ENCODE peak calls at places on chromosomes 13 and 19, in nine cellular contexts. One of them, this sample, is unnamed.

GRCh38 chr13:64723735-64724134 is 2506.4 kb downstream of the PCDH9 start:
- DNase-seq in left ventricle myocardium inferior: no peak
- DNase-seq in PC-3: peak
- DNase-seq in transverse colon: no peak
- DNase-seq in right atrium auricular region: no peak
- DNase-seq in thyroid gland: no peak
- DNase-seq in sigmoid colon: no peak
- DNase-seq in lower lobe of right lung: no peak
- DNase-seq in ovary: no peak
- DNase-seq in this sample: no peak

GRCh38 chr13:37306778-37307544 is 201.5 kb upstream of the CSNK1A1L start:
- DNase-seq in transverse colon: no peak
- DNase-seq in left ventricle myocardium inferior: no peak
- DNase-seq in thyroid gland: no peak
- DNase-seq in PC-3: peak
- DNase-seq in sigmoid colon: no peak
- DNase-seq in lower lobe of right lung: no peak
- DNase-seq in ovary: no peak
- DNase-seq in right atrium auricular region: no peak
- DNase-seq in this sample: no peak

GRCh38 chr19:54414156-54414555 is 1.1 kb upstream of the TTYH1 start:
- DNase-seq in lower lobe of right lung: no peak
- DNase-seq in left ventricle myocardium inferior: no peak
- DNase-seq in transverse colon: no peak
- DNase-seq in sigmoid colon: no peak
- DNase-seq in right atrium auricular region: no peak
- DNase-seq in PC-3: no peak
- DNase-seq in thyroid gland: no peak
- DNase-seq in ovary: no peak
- DNase-seq in this sample: no peak

GRCh38 chr13:75512253-75512652 is 25.4 kb downstream of the COMMD6 start:
- DNase-seq in ovary: no peak
- DNase-seq in transverse colon: no peak
- DNase-seq in left ventricle myocardium inferior: no peak
- DNase-seq in sigmoid colon: no peak
- DNase-seq in PC-3: no peak
- DNase-seq in thyroid gland: no peak
- DNase-seq in lower lobe of right lung: no peak
- DNase-seq in right atrium auricular region: no peak
- DNase-seq in this sample: no peak

GRCh38 chr19:33063356-33064116 is 1.2 kb downstream of the RHPN2 start:
- DNase-seq in thyroid gland: peak
- DNase-seq in left ventricle myocardium inferior: no peak
- DNase-seq in sigmoid colon: no peak
- DNase-seq in transverse colon: peak
- DNase-seq in lower lobe of right lung: peak
- DNase-seq in right atrium auricular region: no peak
- DNase-seq in PC-3: peak
- DNase-seq in ovary: peak
- DNase-seq in this sample: no peak

GRCh38 chr13:82719987-82720386 is 1162.3 kb downstream of the SLITRK1 start:
- DNase-seq in transverse colon: no peak
- DNase-seq in left ventricle myocardium inferior: no peak
- DNase-seq in PC-3: no peak
- DNase-seq in right atrium auricular region: no peak
- DNase-seq in thyroid gland: no peak
- DNase-seq in ovary: no peak
- DNase-seq in lower lobe of right lung: no peak
- DNase-seq in sigmoid colon: no peak
- DNase-seq in this sample: no peak

GRCh38 chr13:67134322-67135129 is 95.6 kb downstream of the PCDH9 start:
- DNase-seq in ovary: no peak
- DNase-seq in thyroid gland: no peak
- DNase-seq in left ventricle myocardium inferior: no peak
- DNase-seq in lower lobe of right lung: no peak
- DNase-seq in right atrium auricular region: no peak
- DNase-seq in PC-3: no peak
- DNase-seq in sigmoid colon: no peak
- DNase-seq in transverse colon: no peak
- DNase-seq in this sample: no peak

GRCh38 chr19:6730153-6730804 is 7.1 kb downstream of the GPR108 start:
- DNase-seq in right atrium auricular region: no peak
- DNase-seq in left ventricle myocardium inferior: no peak
- DNase-seq in transverse colon: peak
- DNase-seq in lower lobe of right lung: peak
- DNase-seq in PC-3: no peak
- DNase-seq in thyroid gland: peak
- DNase-seq in sigmoid colon: peak
- DNase-seq in ovary: peak
- DNase-seq in this sample: peak

GRCh38 chr13:89688908-89689307 is 1658.6 kb upstream of the MIR17HG start:
- DNase-seq in sigmoid colon: no peak
- DNase-seq in lower lobe of right lung: no peak
- DNase-seq in transverse colon: no peak
- DNase-seq in right atrium auricular region: no peak
- DNase-seq in PC-3: no peak
- DNase-seq in left ventricle myocardium inferior: peak
- DNase-seq in thyroid gland: peak
- DNase-seq in ovary: no peak
- DNase-seq in this sample: no peak

GRCh38 chr13:27250833-27251165 is 559 bp upstream of the RPL21 start:
- DNase-seq in left ventricle myocardium inferior: no peak
- DNase-seq in lower lobe of right lung: no peak
- DNase-seq in ovary: no peak
- DNase-seq in sigmoid colon: no peak
- DNase-seq in thyroid gland: no peak
- DNase-seq in transverse colon: no peak
- DNase-seq in right atrium auricular region: no peak
- DNase-seq in PC-3: no peak
- DNase-seq in this sample: no peak

GRCh38 chr19:16587031-16588023 is 15.1 kb upstream of the SLC35E1 start:
- DNase-seq in PC-3: no peak
- DNase-seq in right atrium auricular region: no peak
- DNase-seq in transverse colon: peak
- DNase-seq in thyroid gland: peak
- DNase-seq in ovary: no peak
- DNase-seq in lower lobe of right lung: peak
- DNase-seq in left ventricle myocardium inferior: no peak
- DNase-seq in sigmoid colon: no peak
- DNase-seq in this sample: peak
- H3K4me3 ChIP-seq in PC-3: no peak
- H3K4me3 ChIP-seq in right atrium auricular region: no peak
- H3K4me3 ChIP-seq in transverse colon: no peak
- H3K4me3 ChIP-seq in thyroid gland: no peak
- H3K4me3 ChIP-seq in ovary: peak
- H3K4me3 ChIP-seq in lower lobe of right lung: peak
- H3K4me3 ChIP-seq in left ventricle myocardium inferior: peak
- H3K4me3 ChIP-seq in sigmoid colon: peak
- H3K4me3 ChIP-seq in this sample: peak

DNA sequence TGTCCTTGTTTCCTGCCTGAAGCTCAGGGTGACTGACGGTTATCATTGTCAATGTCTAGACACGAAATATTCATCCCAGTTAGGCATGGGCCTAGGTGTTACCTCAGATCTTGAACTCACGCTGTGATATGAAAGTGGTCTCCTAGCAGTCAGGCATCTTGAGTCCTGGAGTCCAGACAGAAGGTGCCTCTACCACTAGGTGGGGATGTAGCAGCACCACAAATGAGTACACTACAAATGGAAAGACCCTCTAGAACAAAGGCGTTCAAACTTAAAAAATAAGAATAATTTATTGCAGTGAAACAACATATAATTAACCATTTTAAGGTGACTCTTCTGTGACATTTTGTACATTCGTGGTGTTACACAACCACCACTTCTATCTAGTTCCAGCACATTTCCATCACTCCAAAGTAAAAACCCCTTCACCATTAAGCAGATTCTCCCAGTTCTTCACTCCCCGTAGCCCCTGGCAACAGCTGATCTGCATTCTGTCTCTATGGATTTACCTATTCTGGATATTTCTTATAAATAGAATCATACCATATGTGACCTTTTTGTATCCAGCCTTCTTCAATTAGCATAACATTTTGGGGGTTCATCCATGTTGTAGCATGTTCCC is 11.9 kb upstream of the FRY start:
- DNase-seq in sigmoid colon: no peak
- DNase-seq in ovary: peak
- DNase-seq in thyroid gland: peak
- DNase-seq in transverse colon: peak
- DNase-seq in lower lobe of right lung: no peak
- DNase-seq in PC-3: peak
- DNase-seq in left ventricle myocardium inferior: no peak
- DNase-seq in right atrium auricular region: no peak
- DNase-seq in this sample: no peak
- TF ChIP-seq CTCF in sigmoid colon: peak
- TF ChIP-seq CTCF in ovary: peak
- TF ChIP-seq CTCF in thyroid gland: peak
- TF ChIP-seq CTCF in transverse colon: peak
- TF ChIP-seq CTCF in lower lobe of right lung: peak
- TF ChIP-seq CTCF in PC-3: peak
- TF ChIP-seq CTCF in left ventricle myocardium inferior: peak
- TF ChIP-seq CTCF in right atrium auricular region: peak
- TF ChIP-seq CTCF in this sample: peak

GRCh38 chr13:97272526-97272925 is 50.4 kb downstream of the MBNL2 start:
- DNase-seq in PC-3: no peak
- DNase-seq in right atrium auricular region: no peak
- DNase-seq in ovary: no peak
- DNase-seq in thyroid gland: no peak
- DNase-seq in lower lobe of right lung: no peak
- DNase-seq in transverse colon: no peak
- DNase-seq in left ventricle myocardium inferior: no peak
- DNase-seq in sigmoid colon: no peak
- DNase-seq in this sample: no peak
- H3K27ac ChIP-seq in PC-3: peak
- H3K27ac ChIP-seq in right atrium auricular region: no peak
- H3K27ac ChIP-seq in ovary: no peak
- H3K27ac ChIP-seq in thyroid gland: no peak
- H3K27ac ChIP-seq in lower lobe of right lung: no peak
- H3K27ac ChIP-seq in transverse colon: peak
- H3K27ac ChIP-seq in left ventricle myocardium inferior: no peak
- H3K27ac ChIP-seq in sigmoid colon: peak
- H3K27ac ChIP-seq in this sample: no peak

GRCh38 chr13:98174995-98175394 is 2.1 kb downstream of the RNF113B start:
- DNase-seq in ovary: no peak
- DNase-seq in lower lobe of right lung: no peak
- DNase-seq in sigmoid colon: no peak
- DNase-seq in left ventricle myocardium inferior: no peak
- DNase-seq in transverse colon: no peak
- DNase-seq in thyroid gland: no peak
- DNase-seq in right atrium auricular region: no peak
- DNase-seq in PC-3: no peak
- DNase-seq in this sample: no peak
- H3K4me3 ChIP-seq in ovary: no peak
- H3K4me3 ChIP-seq in lower lobe of right lung: no peak
- H3K4me3 ChIP-seq in sigmoid colon: no peak
- H3K4me3 ChIP-seq in left ventricle myocardium inferior: no peak
- H3K4me3 ChIP-seq in transverse colon: no peak
- H3K4me3 ChIP-seq in thyroid gland: no peak
- H3K4me3 ChIP-seq in right atrium auricular region: no peak
- H3K4me3 ChIP-seq in PC-3: no peak
- H3K4me3 ChIP-seq in this sample: no peak

DNA sequence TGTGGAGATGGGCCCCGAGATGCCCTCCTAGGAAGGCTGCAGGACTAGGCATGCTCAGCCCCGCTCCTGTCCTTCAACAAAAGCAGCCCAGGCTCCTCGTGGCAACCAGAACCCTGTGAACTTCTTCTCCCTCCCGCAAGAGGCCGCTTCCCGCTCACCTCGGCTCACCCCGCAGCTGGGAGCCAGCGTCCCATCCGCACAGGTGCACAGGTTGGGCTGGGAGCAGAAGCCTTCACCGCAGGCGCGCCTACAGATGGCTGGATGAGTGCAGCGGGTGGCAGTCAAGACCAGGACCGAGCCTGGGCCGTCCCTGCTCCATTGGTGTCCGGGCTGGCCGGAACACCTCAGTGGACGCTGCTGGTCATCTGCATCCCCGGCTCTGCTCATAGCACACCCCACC is 3.4 kb downstream of the FBN3 start:
- DNase-seq in PC-3: peak
- DNase-seq in ovary: no peak
- DNase-seq in right atrium auricular region: no peak
- DNase-seq in lower lobe of right lung: no peak
- DNase-seq in transverse colon: no peak
- DNase-seq in thyroid gland: peak
- DNase-seq in left ventricle myocardium inferior: no peak
- DNase-seq in sigmoid colon: no peak
- DNase-seq in this sample: no peak
- TF ChIP-seq CTCF in PC-3: peak
- TF ChIP-seq CTCF in ovary: no peak
- TF ChIP-seq CTCF in right atrium auricular region: no peak
- TF ChIP-seq CTCF in lower lobe of right lung: no peak
- TF ChIP-seq CTCF in transverse colon: no peak
- TF ChIP-seq CTCF in thyroid gland: no peak
- TF ChIP-seq CTCF in left ventricle myocardium inferior: no peak
- TF ChIP-seq CTCF in sigmoid colon: no peak
- TF ChIP-seq CTCF in this sample: no peak

GRCh38 chr19:47155141-47155540 is 24.5 kb downstream of the SAE1 start:
- DNase-seq in right atrium auricular region: no peak
- DNase-seq in lower lobe of right lung: no peak
- DNase-seq in left ventricle myocardium inferior: peak
- DNase-seq in PC-3: no peak
- DNase-seq in ovary: no peak
- DNase-seq in transverse colon: peak
- DNase-seq in thyroid gland: no peak
- DNase-seq in sigmoid colon: peak
- DNase-seq in this sample: no peak
- H3K27ac ChIP-seq in right atrium auricular region: no peak
- H3K27ac ChIP-seq in lower lobe of right lung: peak
- H3K27ac ChIP-seq in left ventricle myocardium inferior: peak
- H3K27ac ChIP-seq in PC-3: no peak
- H3K27ac ChIP-seq in ovary: no peak
- H3K27ac ChIP-seq in transverse colon: peak
- H3K27ac ChIP-seq in thyroid gland: peak
- H3K27ac ChIP-seq in sigmoid colon: peak
- H3K27ac ChIP-seq in this sample: no peak

DNA sequence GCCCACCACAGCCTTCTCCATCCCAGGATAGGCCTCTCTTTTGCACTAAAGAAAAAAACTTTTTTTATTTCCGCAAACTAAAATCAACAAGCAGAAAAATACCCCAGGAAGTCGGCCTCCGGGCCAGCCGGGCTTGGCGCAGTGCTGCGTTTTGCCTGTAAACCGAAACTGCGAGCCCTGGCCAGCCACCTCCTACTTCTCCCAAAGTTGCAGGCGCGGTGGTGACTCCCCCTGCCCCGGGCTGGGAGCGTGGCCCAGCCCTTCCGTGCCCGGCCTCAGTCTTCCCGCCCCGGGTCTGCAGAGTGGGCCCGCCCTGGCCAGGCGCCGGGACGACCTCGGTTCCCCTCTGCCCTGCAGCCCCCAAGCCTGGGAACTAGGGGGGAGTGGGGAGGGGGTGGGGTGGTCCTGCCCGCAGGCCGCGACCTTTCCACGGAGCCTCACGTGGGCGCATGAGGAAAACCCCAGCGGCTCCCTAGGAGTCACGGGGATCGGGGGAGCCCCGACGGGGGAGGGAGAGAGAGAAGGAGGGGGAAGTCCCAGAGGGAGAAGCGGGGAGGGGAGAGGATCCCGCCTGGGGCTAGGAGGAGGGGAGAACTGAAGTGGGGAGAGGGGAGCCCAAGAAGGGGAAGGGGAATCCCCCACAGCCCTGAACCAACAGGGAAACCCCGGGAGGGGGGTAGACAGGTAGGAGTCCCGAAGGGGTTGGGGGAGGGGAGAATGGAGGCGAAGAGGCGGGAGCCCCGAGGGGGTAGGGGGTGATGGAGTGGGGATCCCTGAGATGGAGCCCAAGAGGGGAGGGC is 3.0 kb downstream of the GADD45B start:
- DNase-seq in PC-3: peak
- DNase-seq in right atrium auricular region: peak
- DNase-seq in transverse colon: peak
- DNase-seq in ovary: peak
- DNase-seq in left ventricle myocardium inferior: peak
- DNase-seq in lower lobe of right lung: peak
- DNase-seq in thyroid gland: peak
- DNase-seq in sigmoid colon: peak
- DNase-seq in this sample: peak
- H3K4me3 ChIP-seq in PC-3: peak
- H3K4me3 ChIP-seq in right atrium auricular region: peak
- H3K4me3 ChIP-seq in transverse colon: peak
- H3K4me3 ChIP-seq in ovary: peak
- H3K4me3 ChIP-seq in left ventricle myocardium inferior: peak
- H3K4me3 ChIP-seq in lower lobe of right lung: peak
- H3K4me3 ChIP-seq in thyroid gland: peak
- H3K4me3 ChIP-seq in sigmoid colon: peak
- H3K4me3 ChIP-seq in this sample: peak

This sample was measured in CD8-positive, alpha-beta T cell.